ENCODE peak calls at places on chromosome 1, in eight cellular contexts. X is CD8-positive, alpha-beta memory T cell; L is GM23338; A is OCI-LY7; C is cardiac muscle cell; U is psoas muscle; N is pancreas; B is BE2C. D is an unnamed sample. For H3K4me1, the result is how much of the 10 kb centered on the place peaks cover.

GRCh38 chr1:63635681-63636080 is 42.5 kb downstream of the PGM1 start:
- DNase-seq in X (no peak), U (no peak), A (no peak), L (no peak), B (no peak), C (peak), N (no peak), D (no peak)

GRCh38 chr1:74399249-74399648 is 113.2 kb downstream of the LRRC53 start:
- DNase-seq in U (no peak), L (no peak), A (no peak), X (no peak), C (no peak), N (no peak), B (no peak), D (no peak)

GRCh38 chr1:183173828-183174227 is 12.2 kb upstream of the LAMC2 start:
- DNase-seq in U (no peak), L (no peak), A (no peak), N (no peak), B (no peak), C (no peak), X (no peak), D (no peak)

GRCh38 chr1:6785721-6786505 is 659 bp downstream of the CAMTA1 start:
- DNase-seq in X (peak), L (peak), A (peak), B (peak), N (peak), U (peak), C (peak), D (peak)

GRCh38 chr1:3000671-3001470 is 20.4 kb upstream of the ACTRT2 start:
- DNase-seq in U (no peak), A (no peak), X (no peak), L (no peak), N (no peak), B (no peak), C (no peak), D (no peak)

GRCh38 chr1:205354259-205354904 is 2.3 kb downstream of the KLHDC8A start:
- DNase-seq in L (peak), N (peak), X (peak), C (peak), B (peak), A (peak), U (no peak), D (peak)

GRCh38 chr1:50103615-50104081 is 5.1 kb upstream of the ELAVL4 start:
- DNase-seq in C (no peak), L (no peak), N (no peak), X (no peak), A (no peak), B (peak), U (no peak), D (no peak)

GRCh38 chr1:1364266-1364665 is 5.9 kb upstream of the MXRA8 start:
- DNase-seq in U (no peak), A (no peak), X (no peak), L (no peak), N (no peak), C (no peak), B (no peak), D (no peak)

GRCh38 chr1:150572918-150573647 is 6.3 kb downstream of the MCL1 start:
- DNase-seq in L (peak), X (no peak), A (peak), B (no peak), N (no peak), C (peak), U (no peak), D (no peak)

DNA sequence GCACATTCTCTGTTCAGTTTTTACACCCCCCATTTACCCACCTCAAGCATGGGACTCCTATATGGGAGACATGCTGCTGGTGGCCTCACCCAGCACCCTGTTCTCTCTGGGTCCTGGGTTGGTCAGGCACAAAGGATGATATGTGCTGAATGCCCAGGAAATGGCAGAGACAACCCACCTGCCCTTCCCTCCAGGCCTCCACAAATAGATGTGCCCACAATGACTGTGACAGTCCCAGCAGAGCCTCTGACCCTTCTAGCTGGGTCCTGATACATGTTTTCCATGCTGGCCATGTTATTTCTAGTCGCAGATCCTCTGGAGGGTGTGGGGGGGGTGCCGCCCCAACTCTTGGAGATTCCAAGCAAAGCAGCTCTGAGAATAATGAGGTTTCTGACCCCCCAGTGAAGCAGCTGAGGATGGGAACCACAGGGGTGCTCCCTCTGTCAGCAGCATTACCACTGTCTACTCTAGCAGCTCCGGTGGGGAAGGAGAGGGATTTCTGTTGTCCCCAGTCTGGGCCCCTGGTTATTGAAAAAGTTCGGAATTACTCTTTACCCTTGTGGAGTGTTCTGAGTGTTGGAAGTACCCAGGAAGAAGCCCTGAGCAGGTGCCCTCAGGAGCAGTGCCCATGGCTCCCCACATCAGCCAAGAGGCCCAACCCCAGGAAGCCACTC is 1.2 kb upstream of the CCDC28B start:
- DNase-seq in L (no peak), U (no peak), A (no peak), C (no peak), B (no peak), N (no peak), X (no peak), D (no peak)
- H3K4me1 ChIP-seq in L (under half), U (half or more), A (under half), C (under half), B (under half), N (under half), X (half or more), D (half or more)

GRCh38 chr1:220221670-220222069 is 50.6 kb downstream of the RAB3GAP2 start:
- DNase-seq in N (no peak), U (no peak), X (no peak), L (no peak), B (no peak), A (no peak), C (no peak), D (no peak)
- H3K4me1 ChIP-seq in N (under half), U (under half), X (under half), L (under half), B (under half), A (under half), C (under half), D (under half)

GRCh38 chr1:211331011-211331709 is 4.5 kb downstream of the TRAF5 start:
- DNase-seq in X (no peak), C (no peak), L (no peak), U (no peak), B (no peak), N (no peak), A (no peak), D (no peak)
- H3K4me1 ChIP-seq in X (half or more), C (under half), L (under half), U (under half), B (under half), N (under half), A (half or more), D (under half)

DNA sequence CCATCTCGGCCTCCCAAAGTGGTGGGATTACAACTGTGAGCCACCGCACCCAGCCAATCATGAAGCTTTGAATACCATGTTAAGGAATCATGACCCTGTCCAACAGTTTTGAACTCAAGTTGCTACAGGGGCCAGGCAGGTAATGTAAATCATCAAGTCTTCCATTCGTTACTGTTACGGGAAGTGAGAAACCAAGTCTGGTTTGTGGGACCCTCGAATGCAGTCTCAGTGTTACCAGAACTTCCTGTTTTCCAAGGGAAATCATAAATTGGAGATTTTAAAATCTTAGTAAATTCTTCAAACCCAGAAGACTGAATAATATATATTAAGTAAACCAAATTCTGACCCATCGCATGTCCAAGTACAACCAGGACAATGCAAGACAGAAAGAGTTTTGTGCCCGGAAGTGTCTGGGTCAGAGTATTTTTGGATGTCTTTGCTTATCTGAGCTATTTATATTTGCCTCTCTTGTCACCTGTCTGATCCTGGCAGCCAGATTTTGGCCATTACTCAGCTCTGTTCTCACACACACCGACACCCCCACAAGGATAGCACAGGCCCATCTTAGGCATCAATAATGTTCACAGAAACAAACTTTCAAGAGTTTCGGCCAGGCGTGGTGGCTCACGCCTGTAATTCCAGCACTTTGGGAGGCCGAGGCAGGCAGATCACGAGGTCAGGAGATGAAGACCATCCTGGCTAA is 8.8 kb downstream of the ATP5IF1 start:
- DNase-seq in N (no peak), B (no peak), A (peak), U (no peak), L (no peak), X (no peak), C (no peak), D (no peak)
- H3K4me1 ChIP-seq in N (under half), B (under half), A (half or more), U (under half), L (under half), X (half or more), C (under half), D (under half)

DNA sequence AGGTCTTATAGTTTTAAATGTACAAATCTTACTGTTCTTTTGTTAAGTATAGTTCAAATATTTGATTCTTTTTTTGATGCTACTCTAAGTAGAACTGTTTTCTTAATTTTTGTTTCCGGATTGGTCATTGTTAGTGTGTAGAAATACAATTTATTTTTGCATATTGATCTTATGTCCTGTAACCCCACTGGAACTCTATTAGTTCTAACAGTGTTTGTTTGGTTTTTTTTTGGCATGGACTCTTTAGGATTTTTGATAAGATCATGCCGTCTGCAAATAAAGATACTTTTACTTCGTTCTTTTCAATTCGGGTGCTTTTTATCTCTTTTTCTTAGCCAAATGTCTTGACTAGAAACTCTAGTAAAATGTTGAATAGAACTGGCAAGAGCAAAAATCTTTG is 26.5 kb downstream of the GDAP2 start:
- DNase-seq in A (no peak), U (no peak), B (no peak), X (no peak), C (no peak), L (no peak), N (no peak), D (no peak)
- H3K4me1 ChIP-seq in A (under half), U (under half), B (under half), X (under half), C (under half), L (under half), N (under half), D (under half)